ENCODE peak calls at places on chromosome 22, in seven cellular contexts. T is activated CD4-positive, alpha-beta memory T cell treated with anti-CD3 and anti-CD28 coated beads, Interleukin-2, amount 10 ng/mL, durations not matched to agents 7 days and 5 days; R is stomach; C is stimulated activated CD4-positive, alpha-beta T cell treated with anti-CD3 and anti-CD28 coated beads, Interleukin-4, amount 100 ng/mL, for 4 hours; U is posterior vena cava; E is AG20443; H is activated T-cell treated with anti-CD3 and anti-CD28 coated beads for 1 hour. S is an unnamed sample.

GRCh38 chr22:27990879-27991278 is 71.8 kb upstream of the PITPNB start:
- DNase-seq in R (peak; percentile 35), C (no peak), T (no peak), H (no peak), E (peak; percentile 82), U (peak; percentile 92), S (peak; percentile 69)

GRCh38 chr22:24805790-24806662 is at the start of gene SGSM1:
- DNase-seq in C (peak; percentile 77), E (peak; percentile 91), R (peak; percentile 89), T (peak; percentile 83), U (peak; percentile 92), H (peak; percentile 63), S (peak; percentile 90)

GRCh38 chr22:19943665-19944026 is 2.0 kb upstream of the TXNRD2 start:
- DNase-seq in R (no peak), E (peak; percentile 76), T (no peak), H (no peak), U (peak; percentile 58), C (no peak), S (peak; percentile 75)

GRCh38 chr22:47631571-47632102 is 869.2 kb downstream of the TBC1D22A start:
- DNase-seq in R (peak; percentile 23), H (no peak), E (no peak), U (no peak), T (no peak), C (no peak), S (no peak)

GRCh38 chr22:38736257-38736570 is 19.6 kb downstream of the SUN2 start:
- DNase-seq in U (no peak), H (no peak), R (no peak), C (no peak), T (no peak), E (no peak), S (no peak)

GRCh38 chr22:37503850-37504249 is 15.4 kb downstream of the CARD10 start:
- DNase-seq in E (no peak), C (no peak), T (no peak), U (no peak), R (peak; percentile 56), H (no peak), S (no peak)

GRCh38 chr22:32796865-32797573 is 4.5 kb upstream of the TIMP3 start:
- DNase-seq in H (peak; percentile 44), U (peak; percentile 91), C (peak; percentile 51), E (peak; percentile 87), T (peak; percentile 62), R (peak; percentile 72), S (peak; percentile 83)

GRCh38 chr22:20131593-20131855 is at the start of gene ZDHHC8:
- DNase-seq in R (peak; percentile 49), C (peak; percentile 62), E (peak; percentile 78), H (peak; percentile 41), U (no peak), T (peak; percentile 47), S (peak; percentile 70)

GRCh38 chr22:30325724-30326703 is 727 bp downstream of the TBC1D10A start:
- DNase-seq in C (peak; percentile 26), T (peak; percentile 47), E (peak; percentile 52), U (no peak), R (peak; percentile 53), H (no peak), S (peak; percentile 40)

GRCh38 chr22:25085930-25086901 is 113.4 kb upstream of the CRYBB3 start:
- DNase-seq in H (no peak), T (no peak), E (no peak), R (no peak), C (no peak), U (peak; percentile 88), S (no peak)

GRCh38 chr22:42167066-42167465 is 36.5 kb upstream of the CYP2D6 start:
- DNase-seq in E (no peak), R (no peak), T (no peak), C (no peak), H (no peak), U (no peak), S (no peak)

GRCh38 chr22:24068717-24069116 is 57.6 kb downstream of the CABIN1 start:
- DNase-seq in R (no peak), H (no peak), E (no peak), C (no peak), U (no peak), T (no peak), S (no peak)

GRCh38 chr22:47776329-47776728 is 1013.9 kb downstream of the TBC1D22A start:
- DNase-seq in E (no peak), H (no peak), U (no peak), T (no peak), R (no peak), C (no peak), S (no peak)

GRCh38 chr22:36738416-36739020 is 35.0 kb upstream of the CACNG2 start:
- DNase-seq in R (no peak), H (no peak), T (no peak), U (peak; percentile 37), C (no peak), E (no peak), S (no peak)

GRCh38 chr22:31082606-31083376 is 1.7 kb downstream of the SMTN start:
- DNase-seq in R (peak; percentile 69), H (peak; percentile 42), C (peak; percentile 57), E (peak; percentile 76), T (peak; percentile 57), U (peak; percentile 89), S (peak; percentile 86)

GRCh38 chr22:25018009-25018408 is 65.5 kb downstream of the KIAA1671 start:
- DNase-seq in R (no peak), U (no peak), H (no peak), T (no peak), C (no peak), E (no peak), S (no peak)

GRCh38 chr22:35894937-35895708 is 133.5 kb downstream of the RBFOX2 start:
- DNase-seq in H (no peak), T (no peak), R (no peak), U (no peak), C (no peak), E (peak; percentile 73), S (peak; percentile 34)

GRCh38 chr22:38016182-38017078 is 32.1 kb upstream of the SOX10 start:
- DNase-seq in R (peak; percentile 70), U (no peak), E (peak; percentile 67), H (no peak), T (no peak), C (no peak), S (peak; percentile 78)

GRCh38 chr22:20940178-20940790 is 23.1 kb downstream of the CRKL start:
- DNase-seq in U (no peak), H (no peak), C (no peak), R (no peak), E (peak; percentile 50), T (no peak), S (no peak)

GRCh38 chr22:21714059-21714770 is 21.4 kb downstream of the YPEL1 start:
- DNase-seq in C (no peak), T (no peak), H (no peak), U (no peak), R (peak; percentile 63), E (no peak), S (no peak)

GRCh38 chr22:23270212-23270733 is 90.0 kb downstream of the BCR start:
- DNase-seq in H (no peak), C (no peak), E (no peak), T (no peak), R (no peak), U (no peak), S (no peak)

GRCh38 chr22:35900483-35901168 is 128.0 kb downstream of the RBFOX2 start:
- DNase-seq in U (no peak), T (no peak), R (no peak), C (no peak), H (no peak), E (peak; percentile 26), S (peak; percentile 35)

GRCh38 chr22:49935561-49935960 is 17.1 kb downstream of the CRELD2 start:
- DNase-seq in U (no peak), C (peak; percentile 53), R (no peak), H (peak; percentile 44), T (peak; percentile 47), E (no peak), S (no peak)

GRCh38 chr22:43433904-43434600 is 22.2 kb downstream of the MPPED1 start:
- DNase-seq in T (no peak), R (no peak), H (no peak), E (no peak), C (no peak), U (peak; percentile 47), S (no peak)

GRCh38 chr22:37177221-37177620 is 10.8 kb downstream of the C1QTNF6 start:
- DNase-seq in C (no peak), U (peak; percentile 42), T (no peak), R (no peak), E (no peak), H (no peak), S (no peak)

GRCh38 chr22:50146440-50147228 is 23.9 kb upstream of the PANX2 start:
- DNase-seq in U (peak; percentile 89), R (peak; percentile 68), E (peak; percentile 90), C (no peak), H (no peak), T (no peak), S (peak; percentile 78)

GRCh38 chr22:17781319-17782031 is 7.2 kb upstream of the BID start:
- DNase-seq in E (peak; percentile 94), H (no peak), R (no peak), T (no peak), U (no peak), C (peak; percentile 56), S (peak; percentile 88)

GRCh38 chr22:50085211-50085999 is at the start of gene MLC1:
- DNase-seq in R (no peak), C (no peak), E (no peak), H (no peak), T (no peak), U (no peak), S (no peak)

GRCh38 chr22:35231585-35232084 is 25.7 kb upstream of the HMGXB4 start:
- DNase-seq in T (peak; percentile 75), H (peak; percentile 62), C (peak; percentile 69), E (peak; percentile 77), U (no peak), R (peak; percentile 72), S (peak; percentile 69)

GRCh38 chr22:47757741-47758140 is 995.3 kb downstream of the TBC1D22A start:
- DNase-seq in U (no peak), H (no peak), C (no peak), T (no peak), E (no peak), R (no peak), S (no peak)

GRCh38 chr22:19420321-19420720 is 11.2 kb downstream of the HIRA start:
- DNase-seq in H (no peak), E (no peak), U (no peak), R (no peak), T (no peak), C (no peak), S (no peak)

GRCh38 chr22:29315286-29316195 is at the start of gene RASL10A:
- DNase-seq in U (no peak), R (no peak), T (no peak), E (no peak), C (no peak), H (no peak), S (no peak)

GRCh38 chr22:42920101-42920820 is 63.2 kb upstream of the ARFGAP3 start:
- DNase-seq in R (no peak), T (no peak), U (no peak), E (peak; percentile 73), C (no peak), H (no peak), S (peak; percentile 44)

GRCh38 chr22:37199839-37200161 is 11.8 kb upstream of the C1QTNF6 start:
- DNase-seq in R (no peak), E (no peak), T (no peak), U (no peak), C (no peak), H (no peak), S (no peak)

GRCh38 chr22:46081831-46082210 is 68.5 kb upstream of the PPARA start:
- DNase-seq in H (no peak), U (peak; percentile 78), E (no peak), R (peak; percentile 38), T (no peak), C (no peak), S (no peak)

GRCh38 chr22:48649466-48649865 is 1178.2 kb downstream of the BRD1 start:
- DNase-seq in H (no peak), U (no peak), C (no peak), R (no peak), T (no peak), E (no peak), S (no peak)

GRCh38 chr22:38203090-38203810 is 1.5 kb downstream of the MAFF start:
- DNase-seq in U (no peak), C (no peak), H (no peak), T (peak; percentile 65), E (no peak), R (peak; percentile 85), S (no peak)

GRCh38 chr22:45484742-45485141 is 17.9 kb upstream of the FBLN1 start:
- DNase-seq in H (no peak), R (no peak), C (no peak), E (no peak), U (peak; percentile 55), T (no peak), S (no peak)